ENCODE peak calls at places on chromosomes 12 and 14, in five cellular contexts. K is GM12865, H is astrocyte of the spinal cord, L is dorsolateral prefrontal cortex, Z is AG09309. E is an unnamed sample.

GRCh38 chr12:69630191-69630590 is 19.5 kb upstream of the LRRC10 start:
- DNase-seq in L (no peak), K (no peak), H (no peak), Z (no peak), E (no peak)

GRCh38 chr14:54652188-54652889 is 85.4 kb downstream of the SAMD4A start:
- DNase-seq in Z (peak; percentile 99), H (peak; percentile 99), L (no peak), K (no peak), E (peak; percentile 91)

GRCh38 chr12:15982471-15982870 is 71.3 kb downstream of the DERA start:
- DNase-seq in K (no peak), L (no peak), H (peak; percentile 62), Z (peak; percentile 50), E (no peak)

GRCh38 chr12:132551271-132552120 is 58.9 kb downstream of the LRCOL1 start:
- DNase-seq in Z (no peak), L (no peak), H (no peak), K (no peak), E (no peak)

GRCh38 chr12:94942663-94943062 is 60.8 kb downstream of the NDUFA12 start:
- DNase-seq in L (no peak), H (no peak), Z (no peak), K (no peak), E (no peak)

GRCh38 chr14:98234208-98234607 is 1037.8 kb downstream of the BCL11B start:
- DNase-seq in L (no peak), K (peak; percentile 79), Z (no peak), H (peak; percentile 54), E (no peak)

GRCh38 chr12:29053567-29053966 is 95.5 kb upstream of the FAR2 start:
- DNase-seq in L (no peak), Z (no peak), H (no peak), K (peak; percentile 42), E (no peak)

GRCh38 chr14:101236496-101237240 is 324.6 kb upstream of the DIO3 start:
- DNase-seq in K (no peak), L (no peak), Z (no peak), H (no peak), E (no peak)

GRCh38 chr12:87136330-87136976 is 880.3 kb upstream of the MGAT4C start:
- DNase-seq in L (no peak), H (peak; percentile 65), K (no peak), Z (no peak), E (no peak)

GRCh38 chr14:49497725-49498348 is 88.3 kb downstream of the RPS29 start:
- DNase-seq in L (no peak), K (peak; percentile 81), H (peak; percentile 78), Z (peak; percentile 50), E (no peak)

GRCh38 chr12:108457734-108458361 is 57.2 kb upstream of the FICD start:
- DNase-seq in K (no peak), H (no peak), Z (no peak), L (no peak), E (no peak)

GRCh38 chr12:12533238-12533829 is 29.3 kb downstream of the DUSP16 start:
- DNase-seq in Z (no peak), K (no peak), H (peak; percentile 9), L (no peak), E (no peak)

GRCh38 chr14:70567791-70568190 is 32.7 kb downstream of the MED6 start:
- DNase-seq in K (peak; percentile 64), H (peak; percentile 36), L (no peak), Z (no peak), E (no peak)

GRCh38 chr12:43028826-43029225 is 439.3 kb upstream of the PRICKLE1 start:
- DNase-seq in K (no peak), Z (no peak), H (peak; percentile 55), L (no peak), E (no peak)

GRCh38 chr14:69107407-69108003 is 45.4 kb downstream of the DCAF5 start:
- DNase-seq in Z (no peak), L (no peak), H (peak; percentile 74), K (peak; percentile 68), E (peak; percentile 44)

GRCh38 chr12:12661086-12661485 is 34.9 kb downstream of the GPR19 start:
- DNase-seq in H (peak; percentile 79), K (no peak), L (no peak), Z (peak; percentile 63), E (no peak)

GRCh38 chr14:100900837-100901390 is 2.6 kb downstream of the RTL1 start:
- DNase-seq in L (peak; percentile 38), K (no peak), H (no peak), Z (no peak), E (peak; percentile 47)

GRCh38 chr12:6211421-6211869 is 11.2 kb downstream of the CD9 start:
- DNase-seq in K (no peak), H (peak; percentile 91), Z (peak; percentile 73), L (no peak), E (no peak)

GRCh38 chr12:10184261-10184843 is 5.5 kb downstream of the TMEM52B start:
- DNase-seq in K (no peak), H (peak; percentile 36), Z (no peak), L (no peak), E (no peak)

GRCh38 chr12:75977952-75978671 is 53.5 kb downstream of the PHLDA1 start:
- DNase-seq in K (peak; percentile 85), L (no peak), Z (peak; percentile 99), H (peak; percentile 99), E (peak; percentile 74)

GRCh38 chr12:107369679-107370078 is 276.3 kb upstream of the CRY1 start:
- DNase-seq in L (no peak), H (no peak), Z (no peak), K (peak; percentile 16), E (no peak)

GRCh38 chr14:64706552-64707193 is 2.4 kb downstream of the PLEKHG3 start:
- DNase-seq in Z (no peak), K (no peak), H (no peak), L (peak; percentile 87), E (no peak)

DNA sequence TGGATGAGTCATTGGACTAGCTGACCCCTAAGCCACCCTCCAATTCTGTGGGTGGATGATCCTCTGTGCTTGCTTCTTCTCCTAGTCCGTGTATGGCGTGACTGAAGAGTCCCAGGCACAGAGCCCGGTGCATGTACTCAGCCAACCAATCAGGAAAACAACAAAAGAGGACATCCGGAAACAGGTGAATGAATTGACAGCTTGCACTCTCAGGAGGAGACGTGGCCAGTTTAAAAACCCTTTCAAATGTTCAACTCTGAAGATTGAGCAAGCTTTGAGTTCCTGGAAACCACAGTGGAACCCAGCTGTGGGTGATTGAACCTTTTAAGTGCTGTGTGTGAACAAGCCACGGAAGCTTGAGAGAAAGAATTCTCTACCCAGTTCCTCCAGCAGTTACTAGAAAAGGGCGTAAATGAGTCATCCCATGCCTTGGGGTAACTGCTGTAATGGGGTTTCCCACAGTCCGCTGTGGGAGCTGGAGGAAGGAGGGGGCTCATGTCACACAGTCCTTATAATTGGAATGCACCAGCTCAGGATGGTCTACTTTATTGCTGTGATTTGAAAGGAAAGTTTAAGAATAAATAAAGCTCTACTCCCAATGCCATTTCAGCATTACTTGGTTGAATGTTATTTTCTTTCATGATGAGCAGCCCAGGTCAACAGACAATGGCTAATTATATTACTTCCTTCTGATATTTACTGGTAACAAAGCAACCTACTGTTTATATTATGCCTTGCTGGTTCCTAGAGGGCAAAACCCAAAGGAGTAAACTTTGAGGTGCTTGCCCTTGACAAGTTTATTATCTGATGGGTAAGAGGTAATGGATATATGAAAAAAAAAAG is 417.0 kb downstream of the DPF3 start:
- DNase-seq in K (peak; percentile 98), H (peak; percentile 93), Z (peak; percentile 87), L (no peak), E (peak; percentile 62)
- H3K4me3 ChIP-seq in K (peak overlapping the region; percentile 30), H (no peak overlapping the region), Z (no peak overlapping the region), L (no peak overlapping the region), E (no peak overlapping the region)

DNA sequence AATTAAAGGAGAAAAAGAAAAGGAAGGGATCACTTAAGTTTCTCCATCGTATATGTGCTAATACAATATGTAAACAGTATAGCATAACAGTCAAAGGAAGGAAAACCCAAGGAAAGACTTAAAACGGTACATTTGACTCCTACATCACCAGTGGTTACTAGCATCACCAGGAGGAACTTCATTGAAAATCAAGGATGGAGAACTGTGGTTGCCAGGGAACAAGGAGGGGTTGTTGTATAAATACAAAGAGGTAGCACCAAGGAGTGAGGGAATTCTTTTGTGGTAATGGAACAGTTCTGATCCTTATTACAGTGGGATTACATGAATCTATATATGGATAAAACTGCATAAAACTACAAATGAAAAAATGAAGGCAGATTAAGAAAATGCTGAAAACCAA is 1.6 kb downstream of the ZFYVE26 start:
- DNase-seq in L (no peak), Z (no peak), H (no peak), K (no peak), E (no peak)
- H3K4me3 ChIP-seq in L (no peak overlapping the region), Z (no peak overlapping the region), H (no peak overlapping the region), K (no peak overlapping the region), E (no peak overlapping the region)

GRCh38 chr12:53560912-53561589 is 53.8 kb upstream of the NPFF start:
- DNase-seq in K (no peak), H (no peak), Z (no peak), L (no peak), E (no peak)

GRCh38 chr12:53563452-53563851 is 56.2 kb upstream of the NPFF start:
- DNase-seq in Z (no peak), K (no peak), H (no peak), L (no peak), E (no peak)

GRCh38 chr12:53561590-53561953 is 54.3 kb upstream of the NPFF start:
- DNase-seq in H (peak; percentile 93), K (no peak), Z (peak; percentile 73), L (no peak), E (no peak)

GRCh38 chr12:53564941-53565340 is 57.7 kb upstream of the NPFF start:
- DNase-seq in L (no peak), Z (no peak), K (no peak), H (no peak), E (no peak)

DNA sequence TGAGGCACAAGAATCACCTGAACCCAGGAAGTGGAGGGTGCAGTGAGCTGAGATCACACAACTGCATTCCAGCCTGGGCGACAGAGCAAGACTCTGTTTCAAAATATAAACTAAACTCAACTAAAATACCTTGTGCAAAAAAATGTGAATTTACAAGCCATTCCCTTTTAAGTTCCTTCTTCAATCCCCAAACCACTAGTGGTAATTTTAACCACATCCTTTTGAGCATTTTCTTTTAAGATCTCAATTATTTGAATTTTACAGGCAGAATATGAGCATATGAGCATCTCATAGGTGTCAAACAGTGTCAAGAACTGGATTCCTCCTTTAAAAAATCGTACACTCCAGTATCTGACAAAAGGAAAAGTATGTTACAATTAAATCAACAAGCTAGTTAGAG is 57.0 kb upstream of the NPFF start:
- DNase-seq in Z (no peak), L (no peak), K (no peak), H (no peak), E (no peak)
- H3K4me3 ChIP-seq in Z (no peak overlapping the region), L (no peak overlapping the region), K (no peak overlapping the region), H (no peak overlapping the region), E (no peak overlapping the region)

DNA sequence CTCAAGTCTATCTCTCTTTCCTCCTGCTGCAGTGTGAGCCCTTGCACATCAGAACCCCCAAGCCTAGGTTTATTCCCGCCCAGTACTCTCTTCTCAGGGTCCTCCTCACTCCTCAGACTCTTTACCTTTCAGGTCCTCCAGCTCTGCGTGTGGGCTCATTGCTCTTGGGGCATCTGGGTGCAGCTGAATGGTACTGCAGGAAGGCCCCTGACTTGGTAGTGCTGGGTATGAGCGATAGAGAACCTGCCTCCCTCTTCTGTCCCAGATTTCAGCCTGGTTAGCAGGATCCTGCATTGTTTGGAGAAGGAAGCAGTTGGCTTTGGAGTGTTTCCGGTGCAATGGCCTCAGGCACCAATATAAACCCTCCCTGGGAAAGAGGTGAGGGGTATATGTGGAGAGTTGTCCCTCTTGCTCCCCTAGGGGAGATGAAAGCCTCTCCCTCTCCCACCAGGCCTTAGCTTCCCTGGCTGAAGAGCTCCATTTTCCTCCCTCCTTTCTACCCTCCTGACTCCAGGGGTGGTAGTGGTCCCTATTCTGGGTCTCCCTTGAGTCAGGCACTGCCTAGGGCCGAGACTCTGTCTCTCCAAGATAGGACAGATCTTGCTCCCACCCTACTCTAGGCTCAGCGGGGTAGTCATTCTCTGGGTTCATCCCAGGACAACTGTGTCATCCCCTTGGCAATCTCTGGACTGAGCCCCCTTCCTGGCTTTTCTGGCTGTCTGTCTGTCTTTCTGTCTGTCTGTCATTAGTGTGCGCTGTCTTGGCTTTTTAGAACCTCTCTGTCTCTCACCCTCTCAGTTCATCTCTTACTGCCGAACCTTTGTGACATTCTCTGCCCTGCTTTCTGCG is 3.8 kb downstream of the LRP1 start:
- DNase-seq in Z (no peak), K (no peak), H (no peak), L (no peak), E (no peak)
- H3K4me3 ChIP-seq in Z (peak overlapping the region; percentile 95), K (no peak overlapping the region), H (peak overlapping the region; percentile 88), L (peak overlapping the region; percentile 23), E (peak overlapping the region; percentile 67)

E was measured in breast epithelium.